ENCODE peak calls at places on chromosomes 1 and 21, in six cellular contexts. F is neural progenitor cell, O is uterus, G is heart right ventricle, C is thoracic aorta, K is cardiac muscle cell. V is an unnamed sample.

GRCh38 chr1:84278905-84279304 is 22.6 kb upstream of the SAMD13 start:
- DNase-seq in O (no peak), C (no peak), G (no peak), K (no peak), F (no peak), V (no peak)

GRCh38 chr1:6287431-6287886 is 26.6 kb upstream of the GPR153 start:
- DNase-seq in C (no peak), F (no peak), O (peak; percentile 68), K (no peak), G (no peak), V (no peak)

GRCh38 chr1:241950390-241950789 is 7.2 kb upstream of the BECN2 start:
- DNase-seq in O (no peak), G (no peak), C (no peak), K (no peak), F (no peak), V (no peak)

GRCh38 chr21:31397515-31397926 is 53.5 kb upstream of the TIAM1 start:
- DNase-seq in K (no peak), F (no peak), C (no peak), G (no peak), O (no peak), V (no peak)

GRCh38 chr21:45698493-45698947 is 55.0 kb downstream of the PCBP3 start:
- DNase-seq in K (no peak), F (no peak), G (peak; percentile 33), C (peak; percentile 55), O (peak; percentile 34), V (peak; percentile 96)

GRCh38 chr1:66480162-66480561 is 53.8 kb upstream of the SGIP1 start:
- DNase-seq in K (no peak), G (no peak), F (no peak), O (no peak), C (no peak), V (no peak)

GRCh38 chr1:163459539-163459938 is 137.8 kb downstream of the NUF2 start:
- DNase-seq in C (no peak), F (no peak), O (no peak), G (no peak), K (no peak), V (no peak)

GRCh38 chr1:112465122-112465521 is 43.6 kb upstream of the WNT2B start:
- DNase-seq in K (no peak), C (no peak), F (no peak), G (no peak), O (no peak), V (peak; percentile 56)

GRCh38 chr1:182739545-182739944 is 50.0 kb upstream of the NPL start:
- DNase-seq in F (no peak), K (peak; percentile 84), O (no peak), C (no peak), G (no peak), V (peak; percentile 25)

GRCh38 chr1:188228623-188229022 is 1399.9 kb downstream of the PLA2G4A start:
- DNase-seq in G (no peak), K (peak; percentile 11), F (no peak), O (no peak), C (no peak), V (no peak)

GRCh38 chr1:200971955-200972711 is 51.4 kb downstream of the KIF21B start:
- DNase-seq in G (peak; percentile 61), O (peak; percentile 68), F (peak; percentile 75), C (no peak), K (peak; percentile 69), V (peak; percentile 38)

GRCh38 chr1:91846007-91846620 is 39.8 kb downstream of the TGFBR3 start:
- DNase-seq in C (no peak), K (peak; percentile 83), G (no peak), F (peak; percentile 28), O (peak; percentile 40), V (no peak)

GRCh38 chr21:39014751-39015150 is 168.5 kb downstream of the PSMG1 start:
- DNase-seq in K (no peak), F (no peak), C (no peak), O (no peak), G (no peak), V (peak; percentile 85)

GRCh38 chr1:200899451-200899915 is 4.8 kb downstream of the INAVA start:
- DNase-seq in O (no peak), C (no peak), G (no peak), K (no peak), F (no peak), V (no peak)

GRCh38 chr1:232568906-232569305 is 61.0 kb downstream of the SIPA1L2 start:
- DNase-seq in C (no peak), G (no peak), K (no peak), O (no peak), F (no peak), V (no peak)

GRCh38 chr1:118143828-118144227 is 41.2 kb downstream of the SPAG17 start:
- DNase-seq in F (no peak), O (no peak), G (no peak), C (no peak), K (no peak), V (no peak)

GRCh38 chr1:228416217-228416971 is at the start of gene TRIM17:
- DNase-seq in O (no peak), F (peak; percentile 91), C (no peak), G (no peak), K (peak; percentile 82), V (no peak)

GRCh38 chr1:38918568-38918967 is 23.1 kb downstream of the RHBDL2 start:
- DNase-seq in K (no peak), C (no peak), F (no peak), G (no peak), O (no peak), V (no peak)

GRCh38 chr1:17181785-17182464 is 23.0 kb upstream of the PADI1 start:
- DNase-seq in O (no peak), F (no peak), C (no peak), K (peak; percentile 29), G (no peak), V (no peak)

GRCh38 chr1:167762061-167762746 is 40.4 kb downstream of the MPZL1 start:
- DNase-seq in F (no peak), O (no peak), C (no peak), K (no peak), G (no peak), V (no peak)

GRCh38 chr1:83905315-83905907 is 93.5 kb downstream of the TTLL7 start:
- DNase-seq in G (no peak), O (no peak), F (peak; percentile 21), K (peak; percentile 45), C (no peak), V (peak; percentile 16)

GRCh38 chr1:3050603-3051002 is 18.4 kb upstream of the PRDM16 start:
- DNase-seq in C (no peak), F (no peak), O (no peak), K (no peak), G (no peak), V (no peak)

GRCh38 chr1:85411567-85412312 is 53.2 kb downstream of the DDAH1 start:
- DNase-seq in O (no peak), K (no peak), C (no peak), F (peak; percentile 25), G (no peak), V (no peak)

GRCh38 chr1:224431726-224432125 is 2.9 kb downstream of the WDR26 start:
- DNase-seq in G (no peak), K (no peak), F (no peak), C (no peak), O (no peak), V (no peak)

GRCh38 chr1:164611754-164612642 is 53.0 kb downstream of the PBX1 start:
- DNase-seq in O (no peak), G (no peak), F (peak; percentile 69), K (peak; percentile 68), C (no peak), V (peak; percentile 84)

GRCh38 chr1:63595435-63595834 is 2.2 kb downstream of the PGM1 start:
- DNase-seq in K (no peak), O (no peak), F (no peak), C (no peak), G (no peak), V (no peak)

GRCh38 chr1:44619261-44619900 is 54.9 kb downstream of the TMEM53 start:
- DNase-seq in F (no peak), G (no peak), K (no peak), O (peak; percentile 75), C (no peak), V (no peak)

GRCh38 chr1:27887215-27888035 is 15.1 kb downstream of the THEMIS2 start:
- DNase-seq in G (no peak), O (no peak), K (no peak), F (no peak), C (no peak), V (no peak)

GRCh38 chr1:9317591-9318331 is 25.1 kb downstream of the SPSB1 start:
- DNase-seq in K (no peak), G (no peak), C (no peak), F (no peak), O (peak; percentile 80), V (no peak)

DNA sequence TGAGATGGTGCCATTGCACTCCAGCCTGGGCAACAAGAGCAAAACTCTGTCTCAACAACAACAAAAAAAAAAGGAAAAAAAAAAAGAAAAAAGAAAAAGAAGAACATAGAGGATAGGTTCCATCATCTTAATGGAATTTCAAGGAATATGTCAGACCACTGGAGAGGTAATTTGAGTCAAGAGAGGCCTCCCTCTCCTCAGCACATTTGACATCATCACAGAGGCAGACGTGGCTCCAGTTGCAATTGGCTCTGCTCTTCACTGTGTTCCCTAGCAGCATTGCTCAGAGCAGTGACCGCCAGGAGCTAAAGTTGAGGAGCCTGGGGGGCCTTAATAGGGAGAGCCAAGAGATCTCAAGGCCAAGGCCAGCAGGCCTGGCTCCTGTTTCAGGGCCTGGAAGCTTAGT is 118.6 kb upstream of the FGGY start:
- DNase-seq in G (peak; percentile 39), O (peak; percentile 81), F (no peak), K (no peak), C (no peak), V (peak; percentile 75)
- H3K27ac ChIP-seq in G (no peak overlapping the region), O (peak overlapping the region; percentile 77), F (no peak overlapping the region), K (no peak overlapping the region), C (peak overlapping the region; percentile 16), V (no peak overlapping the region)

GRCh38 chr1:42860339-42861013 is 14.1 kb downstream of the ZNF691 start:
- DNase-seq in G (no peak), K (no peak), C (no peak), F (no peak), O (no peak), V (no peak)
- TF ChIP-seq CTCF in G (no peak), K (peak; percentile 7), C (no peak), F (no peak), O (no peak), V (peak; percentile 28)

DNA sequence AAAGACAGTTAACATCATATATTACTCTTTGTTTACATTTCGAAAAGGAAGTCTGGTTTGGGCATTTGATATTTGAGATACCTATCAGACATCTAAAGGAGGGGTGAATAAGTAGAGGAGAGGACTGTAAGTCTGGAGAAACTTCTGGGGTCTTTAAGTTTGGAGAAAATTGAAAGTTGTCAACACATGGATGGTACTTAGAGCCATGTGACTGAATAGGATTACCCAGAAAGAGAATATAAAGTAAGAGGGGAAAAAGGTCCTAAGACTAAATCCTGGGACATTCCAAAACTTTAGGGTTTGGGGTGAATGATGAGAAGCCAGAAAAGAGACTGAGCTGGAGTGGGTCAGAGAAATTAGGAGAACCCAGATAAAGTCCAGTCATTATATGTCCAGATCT is 10.1 kb upstream of the RNF2 start:
- DNase-seq in O (no peak), C (no peak), F (no peak), G (no peak), K (no peak), V (no peak)
- H3K4me3 ChIP-seq in O (no peak overlapping the region), C (no peak overlapping the region), F (no peak overlapping the region), G (no peak overlapping the region), K (no peak overlapping the region), V (no peak overlapping the region)

DNA sequence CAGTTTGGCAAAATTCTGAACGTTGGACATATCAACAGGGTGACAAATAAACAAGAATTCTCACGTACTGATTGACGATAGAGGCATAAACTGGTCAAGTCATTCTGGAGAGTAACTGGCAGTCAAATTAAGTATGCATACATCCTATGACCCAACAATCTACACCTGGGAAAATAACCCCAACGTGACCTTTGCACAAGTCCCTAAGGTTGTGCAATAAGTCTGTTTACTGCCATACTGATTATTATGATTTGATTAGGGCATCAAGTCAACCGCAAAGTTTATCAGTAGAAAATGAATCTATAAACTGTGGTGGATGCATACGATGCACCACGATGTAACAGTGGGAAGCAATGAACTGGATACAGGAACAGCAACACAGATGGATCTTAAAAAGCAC is 40.8 kb upstream of the SEC16B start:
- DNase-seq in F (no peak), G (no peak), O (no peak), C (no peak), K (no peak), V (no peak)
- H3K27ac ChIP-seq in F (no peak overlapping the region), G (no peak overlapping the region), O (no peak overlapping the region), C (no peak overlapping the region), K (no peak overlapping the region), V (no peak overlapping the region)

V was measured in brain microvascular endothelial cell.